ENCODE peak calls at places on chromosomes 6 and 20, in six cellular contexts. X, Y, F, U, E and K are unnamed samples.
A peak's percentile ranks its signal among the peaks of the same experiment; 100 is the strongest.

GRCh38 chr6:150490586-150490985 is 109.1 kb upstream of the PLEKHG1 start:
- DNase-seq in F (no peak), E (no peak), X (no peak), Y (no peak), U (no peak), K (no peak)

GRCh38 chr6:27668442-27669275 is 195.8 kb upstream of the ZNF184 start:
- DNase-seq in F (peak; percentile 28), E (peak; percentile 58), Y (no peak), X (peak; percentile 82), U (peak; percentile 72), K (peak; percentile 67)

GRCh38 chr6:137264308-137265075 is 45.3 kb upstream of the IFNGR1 start:
- DNase-seq in E (no peak), X (peak; percentile 23), F (peak; percentile 22), U (peak; percentile 31), Y (no peak), K (no peak)

GRCh38 chr6:131013495-131013894 is 49.5 kb downstream of the EPB41L2 start:
- DNase-seq in X (peak; percentile 54), Y (peak; percentile 72), E (no peak), U (no peak), F (no peak), K (peak; percentile 73)

GRCh38 chr6:24927234-24927955 is 8.4 kb downstream of the RIPOR2 start:
- DNase-seq in E (no peak), U (no peak), F (no peak), X (no peak), Y (no peak), K (no peak)

GRCh38 chr20:43541214-43541613 is 17.6 kb upstream of the SGK2 start:
- DNase-seq in Y (peak; percentile 22), F (no peak), U (no peak), X (no peak), E (no peak), K (no peak)

GRCh38 chr6:26170181-26170580 is 83.0 kb downstream of the HFE start:
- DNase-seq in X (peak; percentile 27), Y (no peak), U (no peak), F (no peak), E (no peak), K (no peak)

GRCh38 chr20:8983478-8984345 is 85.2 kb upstream of the PLCB4 start:
- DNase-seq in U (no peak), E (no peak), F (no peak), X (no peak), Y (no peak), K (no peak)

GRCh38 chr20:1964061-1964460 is 29.8 kb downstream of the PDYN start:
- DNase-seq in Y (no peak), X (no peak), E (no peak), U (no peak), F (no peak), K (no peak)

GRCh38 chr20:59836768-59837167 is 96.7 kb downstream of the SYCP2 start:
- DNase-seq in Y (no peak), U (peak; percentile 83), E (no peak), F (no peak), X (peak; percentile 26), K (no peak)

GRCh38 chr6:22612241-22612640 is 42.9 kb downstream of the HDGFL1 start:
- DNase-seq in E (no peak), X (no peak), F (no peak), U (no peak), Y (no peak), K (no peak)

GRCh38 chr6:24630861-24631505 is 15.0 kb downstream of the KIAA0319 start:
- DNase-seq in X (no peak), E (no peak), U (no peak), F (no peak), Y (no peak), K (no peak)

GRCh38 chr6:157198425-157199279 is 124.7 kb downstream of the TMEM242 start:
- DNase-seq in X (peak; percentile 32), E (no peak), F (no peak), U (peak; percentile 96), Y (no peak), K (no peak)

GRCh38 chr6:62086047-62086446 is 200.0 kb downstream of the KHDRBS2 start:
- DNase-seq in E (no peak), X (no peak), F (no peak), U (no peak), Y (no peak), K (no peak)

GRCh38 chr6:76682842-76683241 is 610.4 kb upstream of the IMPG1 start:
- DNase-seq in X (peak; percentile 6), U (peak; percentile 4), Y (no peak), E (no peak), F (no peak), K (no peak)

GRCh38 chr6:140319209-140319608 is 944.8 kb upstream of the CITED2 start:
- DNase-seq in E (no peak), X (peak; percentile 17), F (no peak), U (no peak), Y (no peak), K (no peak)

GRCh38 chr6:53066059-53066406 is 829 bp downstream of the FBXO9 start:
- DNase-seq in E (no peak), F (peak; percentile 32), Y (no peak), U (peak; percentile 31), X (peak; percentile 58), K (peak; percentile 68)

GRCh38 chr20:34729416-34729815 is 25.3 kb downstream of the TP53INP2 start:
- DNase-seq in F (no peak), Y (no peak), X (no peak), U (no peak), E (no peak), K (no peak)

GRCh38 chr6:72218125-72218524 is 331.8 kb downstream of the RIMS1 start:
- DNase-seq in Y (peak; percentile 3), X (peak; percentile 23), U (no peak), F (no peak), E (peak; percentile 72), K (peak; percentile 71)

GRCh38 chr6:108117427-108118358 is 43.2 kb upstream of the OSTM1 start:
- DNase-seq in X (no peak), U (peak; percentile 42), E (peak; percentile 28), Y (no peak), F (no peak), K (peak; percentile 53)

GRCh38 chr6:14055541-14055940 is 62.0 kb upstream of the CD83 start:
- DNase-seq in X (no peak), E (no peak), Y (no peak), F (no peak), U (peak; percentile 83), K (no peak)

GRCh38 chr6:46201701-46202100 is 30.9 kb upstream of the ENPP5 start:
- DNase-seq in F (no peak), E (peak; percentile 26), X (no peak), Y (no peak), U (no peak), K (no peak)

GRCh38 chr20:39195495-39196129 is 233.5 kb downstream of the DHX35 start:
- DNase-seq in U (peak; percentile 8), Y (no peak), F (no peak), E (no peak), X (peak; percentile 25), K (no peak)

GRCh38 chr6:169620171-169621125 is 81.4 kb downstream of the WDR27 start:
- DNase-seq in Y (peak; percentile 50), E (no peak), F (no peak), U (no peak), X (no peak), K (no peak)

GRCh38 chr20:25324412-25324811 is 66.2 kb downstream of the ABHD12 start:
- DNase-seq in F (no peak), U (no peak), Y (no peak), E (no peak), X (no peak), K (no peak)

GRCh38 chr6:128235556-128235955 is 284.8 kb downstream of the PTPRK start:
- DNase-seq in F (no peak), E (no peak), U (no peak), X (no peak), Y (no peak), K (no peak)

GRCh38 chr20:32368930-32369329 is 10.8 kb downstream of the ASXL1 start:
- DNase-seq in Y (no peak), E (no peak), U (no peak), F (no peak), X (no peak), K (no peak)

GRCh38 chr6:12064538-12064937 is 52.4 kb downstream of the HIVEP1 start:
- DNase-seq in F (no peak), E (no peak), U (no peak), X (no peak), Y (no peak), K (no peak)

GRCh38 chr20:63864978-63865640 is at the start of gene TPD52L2:
- DNase-seq in Y (peak; percentile 88), F (peak; percentile 99), E (peak; percentile 96), X (peak; percentile 99), U (peak; percentile 100), K (peak; percentile 97)